ENCODE peak calls at places on chromosomes 13 and 19, in ten cellular contexts. O is CD8-positive, alpha-beta memory T cell; F is neural crest cell; W is activated CD4-positive, CD25-positive, alpha-beta regulatory T cell; T is fibroblast of gingiva; V is NCI-H2107; C is stimulated activated CD4-positive, alpha-beta T cell treated with anti-CD3 and anti-CD28 coated beads, Interleukin-2, amount 100 ng/mL, for 48 hours; D is HuH-7; Q is NCI-H1417; S is AG04450. M is an unnamed sample.

GRCh38 chr19:2768365-2769132 is 14.5 kb downstream of the SGTA start:
- DNase-seq in V (no peak), T (no peak), O (no peak), W (no peak), S (no peak), F (no peak), Q (no peak), D (no peak), C (no peak), M (no peak)

GRCh38 chr19:38073806-38074685 is 150.0 kb downstream of the DPF1 start:
- DNase-seq in W (no peak), V (no peak), T (no peak), O (no peak), S (no peak), C (no peak), F (peak), Q (no peak), D (peak), M (no peak)

GRCh38 chr19:47275866-47276461 is 1.3 kb downstream of the INAFM1 start:
- DNase-seq in S (no peak), T (peak), D (no peak), C (no peak), W (no peak), Q (peak), O (no peak), V (no peak), F (no peak), M (no peak)

GRCh38 chr19:19510432-19510831 is 4.9 kb downstream of the TSSK6 start:
- DNase-seq in V (no peak), S (no peak), C (no peak), D (no peak), Q (no peak), F (no peak), W (no peak), T (no peak), O (no peak), M (no peak)

GRCh38 chr19:49387936-49388372 is at the start of gene KASH5:
- DNase-seq in C (peak), F (no peak), W (peak), O (peak), Q (peak), V (no peak), T (peak), D (peak), S (no peak), M (peak)

GRCh38 chr19:33404506-33404905 is 31.0 kb downstream of the CEBPG start:
- DNase-seq in D (no peak), S (no peak), T (no peak), F (no peak), C (no peak), V (no peak), O (no peak), Q (no peak), W (no peak), M (no peak)

GRCh38 chr13:103188688-103189326 is 122.6 kb upstream of the SLC10A2 start:
- DNase-seq in Q (peak), O (no peak), C (no peak), V (no peak), T (no peak), S (no peak), W (no peak), D (no peak), F (no peak), M (no peak)

GRCh38 chr13:113161433-113161832 is 3.0 kb downstream of the PROZ start:
- DNase-seq in Q (no peak), O (no peak), W (no peak), T (no peak), C (no peak), D (no peak), S (no peak), V (no peak), F (no peak), M (no peak)

GRCh38 chr19:49335071-49335783 is at the start of gene CD37:
- DNase-seq in T (no peak), Q (no peak), V (no peak), S (no peak), F (no peak), C (peak), O (peak), W (peak), D (no peak), M (no peak)

GRCh38 chr19:44069415-44069814 is 2.5 kb upstream of the ZNF284 start:
- DNase-seq in O (no peak), F (no peak), S (no peak), V (no peak), Q (no peak), W (no peak), D (no peak), T (no peak), C (no peak), M (no peak)

GRCh38 chr19:49119411-49120324 is at the start of gene PPFIA3:
- DNase-seq in T (peak), V (no peak), C (no peak), S (no peak), Q (peak), O (peak), D (peak), F (peak), W (no peak), M (no peak)

GRCh38 chr13:50168803-50169202 is 153.6 kb downstream of the KCNRG start:
- DNase-seq in T (no peak), W (no peak), D (no peak), C (no peak), V (no peak), S (no peak), Q (no peak), F (no peak), O (no peak), M (no peak)

GRCh38 chr19:5228932-5229777 is 111.5 kb downstream of the PTPRS start:
- DNase-seq in S (no peak), W (no peak), D (no peak), V (no peak), Q (no peak), O (no peak), T (no peak), C (no peak), F (no peak), M (no peak)

GRCh38 chr13:34128661-34129060 is 310.7 kb downstream of the RFC3 start:
- DNase-seq in T (no peak), V (no peak), O (no peak), C (no peak), S (no peak), Q (no peak), F (no peak), D (no peak), W (no peak), M (no peak)

GRCh38 chr13:73406454-73406853 is 347.6 kb downstream of the KLF5 start:
- DNase-seq in S (no peak), D (no peak), V (no peak), W (no peak), F (no peak), C (no peak), O (no peak), Q (no peak), T (no peak), M (no peak)

GRCh38 chr19:38929929-38930775 is at the start of gene SARS2:
- DNase-seq in F (peak), T (peak), Q (peak), S (peak), D (peak), V (peak), O (peak), C (peak), W (peak), M (peak)

M was measured in GOT3.